ENCODE peak calls at places on chromosomes 3 and 15, in four cellular contexts. U is sigmoid colon, X is tibial nerve, P is A549. K is an unnamed sample.

GRCh38 chr15:39744334-39745103 is 38.1 kb downstream of the FSIP1 start:
- DNase-seq in U (no peak), X (no peak), P (no peak), K (no peak)

GRCh38 chr3:7484636-7485035 is 623.7 kb downstream of the GRM7 start:
- DNase-seq in P (no peak), X (no peak), U (no peak), K (no peak)

GRCh38 chr3:126983653-126984390 is 907 bp downstream of the PLXNA1 start:
- DNase-seq in P (no peak), U (no peak), X (no peak), K (no peak)

GRCh38 chr15:33968224-33968623 is at the start of gene CHRM5:
- DNase-seq in P (no peak), X (no peak), U (no peak), K (no peak)

GRCh38 chr3:147424325-147424910 is 15.3 kb downstream of the ZIC1 start:
- DNase-seq in U (no peak), P (no peak), X (no peak), K (no peak)

GRCh38 chr15:85671156-85671555 is 123.6 kb downstream of the KLHL25 start:
- DNase-seq in P (no peak), U (no peak), X (no peak), K (no peak)

GRCh38 chr3:157311633-157312365 is 124.9 kb upstream of the PTX3 start:
- DNase-seq in P (no peak), U (no peak), X (no peak), K (no peak)

GRCh38 chr3:54427501-54427900 is 305.1 kb downstream of the CACNA2D3 start:
- DNase-seq in P (no peak), X (no peak), U (no peak), K (no peak)

GRCh38 chr3:185979721-185980121 is 41.9 kb upstream of the TRA2B start:
- DNase-seq in X (no peak), U (no peak), P (no peak), K (no peak)

GRCh38 chr15:98000249-98001203 is 40.0 kb downstream of the ARRDC4 start:
- DNase-seq in P (no peak), U (no peak), X (no peak), K (no peak)

GRCh38 chr3:175193815-175194518 is 334.8 kb downstream of the NAALADL2 start:
- DNase-seq in P (no peak), X (no peak), U (no peak), K (no peak)
- TF ChIP-seq EP300 in P (no peak), X (no peak), U (no peak), K (no peak)

GRCh38 chr15:99565031-99565280 is 828 bp upstream of the MEF2A start:
- DNase-seq in U (no peak), X (no peak), P (no peak), K (no peak)

GRCh38 chr15:99571299-99571698 is 5.5 kb downstream of the MEF2A start:
- DNase-seq in P (no peak), U (no peak), X (no peak), K (no peak)

GRCh38 chr15:99566157-99566900 is 545 bp downstream of the MEF2A start:
- DNase-seq in P (no peak), U (peak), X (peak), K (no peak)

GRCh38 chr15:99565281-99566156 is at the start of gene MEF2A:
- DNase-seq in U (peak), P (peak), X (peak), K (peak)

GRCh38 chr15:99568548-99569352 is 3.0 kb downstream of the MEF2A start:
- DNase-seq in X (no peak), P (no peak), U (no peak), K (no peak)
- H3K27ac ChIP-seq in X (peak), P (no peak), U (peak), K (peak)

DNA sequence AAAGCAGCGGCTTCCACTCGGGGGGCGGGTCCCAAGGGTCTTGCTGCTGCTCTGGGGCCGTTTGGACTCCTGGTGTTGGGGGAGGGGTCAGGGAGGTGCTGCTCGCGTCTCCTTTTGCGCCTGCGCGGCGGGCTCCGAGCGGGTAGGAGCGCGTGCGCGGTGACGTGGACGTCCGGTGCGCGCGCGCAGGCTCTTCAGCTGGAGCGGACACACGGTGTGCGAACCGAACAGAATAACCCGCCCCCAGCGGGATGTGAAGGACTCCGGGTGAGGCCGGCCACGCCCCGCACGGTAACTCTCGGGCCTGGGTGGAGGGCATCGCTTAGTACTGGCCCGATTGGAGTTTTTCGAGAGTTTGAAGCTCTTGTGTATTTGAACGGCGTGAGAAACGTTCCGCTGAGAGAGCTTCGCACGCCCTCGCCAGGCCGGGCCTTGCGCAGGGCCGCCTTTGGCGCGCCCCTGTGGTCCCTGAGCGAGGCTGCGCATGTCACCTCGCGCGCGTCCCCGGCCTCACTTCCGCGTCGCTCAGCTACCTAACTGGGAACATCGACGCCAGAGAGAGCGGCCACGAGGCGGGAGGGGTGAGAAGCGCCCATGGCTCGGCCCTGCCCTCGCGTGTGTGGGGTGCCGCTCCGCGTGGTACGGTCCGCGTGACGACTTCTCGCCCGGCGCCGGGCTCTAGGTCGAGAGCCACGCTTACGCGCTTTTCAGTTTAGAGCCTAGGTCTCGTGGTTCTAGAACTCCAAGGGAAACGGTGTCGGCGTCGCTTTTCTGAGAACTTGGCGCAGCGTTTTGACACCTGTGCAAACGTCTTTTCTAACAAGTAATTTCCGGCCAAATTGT is at the start of gene MGA:
- DNase-seq in P (peak), X (peak), U (peak), K (peak)
- TF ChIP-seq EP300 in P (no peak), X (peak), U (no peak), K (no peak)

GRCh38 chr15:90320885-90321278 is 31.2 kb upstream of the ZNF774 start:
- DNase-seq in U (no peak), X (no peak), P (no peak), K (no peak)

GRCh38 chr15:90318591-90318990 is 33.5 kb upstream of the ZNF774 start:
- DNase-seq in U (no peak), X (no peak), P (no peak), K (no peak)

GRCh38 chr15:90316139-90316538 is 35.9 kb upstream of the ZNF774 start:
- DNase-seq in U (peak), P (no peak), X (no peak), K (no peak)

GRCh38 chr15:90322531-90322930 is 29.6 kb upstream of the ZNF774 start:
- DNase-seq in P (no peak), U (peak), X (no peak), K (no peak)

DNA sequence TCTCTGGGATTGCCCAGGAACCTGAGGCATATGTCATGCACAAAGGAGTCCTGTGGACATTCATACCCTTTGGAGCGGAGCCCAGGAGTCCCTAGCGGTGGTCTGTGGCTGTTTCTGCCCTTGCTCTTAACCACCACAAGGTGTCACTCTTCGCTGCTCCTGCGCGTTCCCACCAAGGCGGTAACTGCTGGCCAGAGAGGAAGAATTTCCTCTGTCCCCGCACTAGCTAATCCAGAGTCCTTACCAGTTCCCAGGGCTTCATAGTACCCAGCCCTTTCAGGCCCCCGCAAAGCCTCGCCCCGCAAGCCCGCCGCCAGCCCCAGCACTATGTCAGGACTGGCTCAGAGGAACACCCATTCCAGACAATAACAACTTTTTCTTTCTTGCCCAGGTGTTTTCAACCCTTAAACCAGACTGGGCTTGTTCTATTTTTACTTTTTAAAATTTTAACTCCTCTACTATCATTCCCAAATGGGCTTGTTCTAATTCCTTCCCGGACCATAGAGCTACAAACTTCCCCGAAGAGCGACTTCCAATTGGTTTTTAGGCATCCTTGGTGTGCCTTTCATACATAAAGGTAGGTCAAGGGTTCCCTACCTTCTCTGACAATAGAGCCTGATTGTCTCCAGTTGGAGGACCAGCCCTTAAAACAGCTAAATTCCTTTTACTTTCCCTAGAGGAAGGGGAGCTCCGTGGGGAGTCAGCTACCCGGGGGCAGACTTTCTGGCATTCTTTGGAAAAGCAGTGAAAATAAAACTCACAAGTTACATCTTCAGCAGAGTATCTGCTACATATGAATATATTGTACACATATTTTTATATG is 31.8 kb upstream of the ZNF774 start:
- DNase-seq in X (peak), P (peak), U (peak), K (peak)
- H3K27ac ChIP-seq in X (no peak), P (peak), U (peak), K (no peak)

DNA sequence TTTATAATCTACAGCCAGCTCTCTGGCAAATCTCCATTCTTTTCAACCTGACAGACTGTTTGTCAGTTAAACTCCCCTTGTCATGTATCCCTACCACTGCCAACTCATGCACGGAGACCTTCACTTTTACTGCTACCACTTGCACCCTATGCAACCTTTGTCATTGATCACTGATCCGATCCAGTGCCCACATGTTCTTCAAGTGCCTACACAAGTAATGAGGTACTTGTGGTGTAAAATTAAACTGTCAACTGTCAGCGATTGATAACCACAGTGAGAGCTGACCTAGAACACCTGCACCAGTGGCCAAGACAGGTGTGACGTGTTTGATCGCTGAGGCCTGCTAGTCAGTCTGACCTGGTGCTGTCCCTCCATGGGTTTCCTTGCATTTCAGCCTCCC is 55.6 kb downstream of the MECOM start:
- DNase-seq in P (no peak), X (no peak), U (no peak), K (no peak)
- TF ChIP-seq EP300 in P (no peak), X (no peak), U (no peak), K (no peak)

DNA sequence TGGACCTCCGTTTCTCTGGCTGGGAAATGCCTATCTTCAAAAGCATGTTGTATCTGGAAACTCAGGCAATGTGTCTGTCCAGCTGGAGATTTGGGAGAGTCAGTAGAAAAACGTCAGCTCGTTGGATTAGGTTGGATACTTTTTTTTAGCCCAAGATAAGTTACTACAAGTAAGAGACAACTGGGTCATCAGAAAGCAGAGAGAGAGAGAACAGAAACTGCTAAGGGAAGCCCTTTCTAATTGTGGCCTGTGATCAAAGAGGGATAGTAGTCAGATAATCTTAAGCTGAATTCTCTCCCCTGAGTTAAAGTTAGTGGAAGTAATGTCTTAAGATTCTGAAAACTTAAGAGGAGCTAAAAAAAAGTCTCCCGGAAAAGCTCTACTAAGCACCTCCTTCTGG is 78.9 kb upstream of the ZNF280D start:
- DNase-seq in U (no peak), X (no peak), P (no peak), K (no peak)
- H3K27ac ChIP-seq in U (no peak), X (peak), P (no peak), K (peak)

GRCh38 chr3:125378762-125379161 is 3.6 kb upstream of the ZNF148 start:
- DNase-seq in U (no peak), P (no peak), X (no peak), K (no peak)
- TF ChIP-seq EP300 in U (no peak), P (no peak), X (no peak), K (no peak)

GRCh38 chr3:12752111-12752510 is 6.9 kb downstream of the TMEM40 start:
- DNase-seq in X (no peak), P (no peak), U (no peak), K (no peak)
- H3K27ac ChIP-seq in X (no peak), P (peak), U (no peak), K (no peak)